ENCODE peak calls at places on chromosomes 7 and 10, in four cellular contexts. W is HepG2, Y is GM12878, T is K562. C is an unnamed sample.

GRCh38 chr10:128128582-128128981 is 2.4 kb upstream of the MKI67 start:
- DNase-seq in Y (no peak), T (no peak), W (no peak), C (no peak)

GRCh38 chr7:96786998-96787395 is 77.4 kb upstream of the SEM1 start:
- DNase-seq in T (no peak), W (no peak), Y (no peak), C (no peak)

GRCh38 chr10:955820-956217 is 24.3 kb upstream of the LARP4B start:
- DNase-seq in T (peak; percentile 26), Y (no peak), W (no peak), C (no peak)

GRCh38 chr10:3148041-3148440 is 24.5 kb downstream of the PITRM1 start:
- DNase-seq in W (no peak), T (no peak), Y (no peak), C (no peak)

GRCh38 chr7:70618020-70618551 is 513.9 kb upstream of the GALNT17 start:
- DNase-seq in W (no peak), T (no peak), Y (no peak), C (no peak)

GRCh38 chr7:112370436-112370835 is 79.8 kb upstream of the IFRD1 start:
- DNase-seq in T (no peak), Y (no peak), W (no peak), C (no peak)

GRCh38 chr7:130865408-130866236 is 131.6 kb upstream of the KLF14 start:
- DNase-seq in Y (no peak), T (no peak), W (no peak), C (no peak)

GRCh38 chr10:80487791-80488538 is 33.9 kb downstream of the TSPAN14 start:
- DNase-seq in Y (no peak), W (no peak), T (no peak), C (no peak)

GRCh38 chr7:75611557-75612178 is 119.5 kb downstream of the SPDYE5 start:
- DNase-seq in Y (no peak), W (peak; percentile 86), T (no peak), C (no peak)

GRCh38 chr7:37083311-37084096 is 359.2 kb upstream of the AOAH start:
- DNase-seq in W (no peak), T (no peak), Y (no peak), C (no peak)

GRCh38 chr7:131170440-131171105 is 157.1 kb upstream of the MKLN1 start:
- DNase-seq in Y (no peak), W (no peak), T (no peak), C (no peak)

GRCh38 chr7:35828817-35829216 is 28.0 kb downstream of the SEPTIN7 start:
- DNase-seq in W (no peak), T (no peak), Y (no peak), C (no peak)

GRCh38 chr10:119250641-119251314 is 43.4 kb downstream of the GRK5 start:
- DNase-seq in T (no peak), W (no peak), Y (no peak), C (no peak)

GRCh38 chr10:78207216-78207615 is 173.6 kb downstream of the RPS24 start:
- DNase-seq in T (no peak), Y (peak; percentile 7), W (no peak), C (no peak)

GRCh38 chr10:11468126-11468742 is 143.2 kb downstream of the USP6NL start:
- DNase-seq in W (no peak), T (no peak), Y (no peak), C (no peak)

GRCh38 chr7:191105-192034 is 1.0 kb upstream of the FAM20C start:
- DNase-seq in T (no peak), W (no peak), Y (no peak), C (peak; percentile 33)

GRCh38 chr7:127245582-127245981 is 7.2 kb downstream of the GRM8 start:
- DNase-seq in T (no peak), Y (no peak), W (no peak), C (no peak)

GRCh38 chr10:37754538-37755323 is 102.7 kb downstream of the ZNF248 start:
- DNase-seq in T (peak; percentile 11), W (peak; percentile 64), Y (no peak), C (peak; percentile 10)

GRCh38 chr10:4316166-4316810 is 509.7 kb upstream of the AKR1E2 start:
- DNase-seq in W (no peak), Y (no peak), T (no peak), C (no peak)

GRCh38 chr7:47416454-47417121 is 165.3 kb downstream of the TNS3 start:
- DNase-seq in Y (no peak), W (no peak), T (no peak), C (no peak)

GRCh38 chr10:119412244-119412750 is 130.2 kb downstream of the RGS10 start:
- DNase-seq in T (no peak), W (no peak), Y (no peak), C (no peak)

GRCh38 chr10:62961951-62962523 is 145.9 kb upstream of the EGR2 start:
- DNase-seq in Y (no peak), T (no peak), W (no peak), C (no peak)

GRCh38 chr10:5964736-5965135 is 12.6 kb downstream of the IL15RA start:
- DNase-seq in T (no peak), W (no peak), Y (no peak), C (no peak)

GRCh38 chr7:118648002-118648401 is 423.5 kb downstream of the ANKRD7 start:
- DNase-seq in W (no peak), T (no peak), Y (no peak), C (no peak)

GRCh38 chr7:134449596-134450194 is 9.2 kb downstream of the AKR1B1 start:
- DNase-seq in T (no peak), W (no peak), Y (no peak), C (no peak)

GRCh38 chr7:22779697-22780096 is 43.0 kb downstream of the TOMM7 start:
- DNase-seq in W (no peak), T (no peak), Y (no peak), C (no peak)

GRCh38 chr10:71539564-71540118 is 142.9 kb downstream of the CDH23 start:
- DNase-seq in W (no peak), Y (no peak), T (no peak), C (no peak)

GRCh38 chr10:71542476-71542875 is 145.8 kb downstream of the CDH23 start:
- DNase-seq in T (no peak), W (no peak), Y (no peak), C (no peak)

GRCh38 chr10:71534552-71535158 is 137.9 kb downstream of the CDH23 start:
- DNase-seq in T (no peak), Y (no peak), W (no peak), C (no peak)

GRCh38 chr10:71536332-71536731 is 139.6 kb downstream of the CDH23 start:
- DNase-seq in W (no peak), Y (no peak), T (no peak), C (no peak)

DNA sequence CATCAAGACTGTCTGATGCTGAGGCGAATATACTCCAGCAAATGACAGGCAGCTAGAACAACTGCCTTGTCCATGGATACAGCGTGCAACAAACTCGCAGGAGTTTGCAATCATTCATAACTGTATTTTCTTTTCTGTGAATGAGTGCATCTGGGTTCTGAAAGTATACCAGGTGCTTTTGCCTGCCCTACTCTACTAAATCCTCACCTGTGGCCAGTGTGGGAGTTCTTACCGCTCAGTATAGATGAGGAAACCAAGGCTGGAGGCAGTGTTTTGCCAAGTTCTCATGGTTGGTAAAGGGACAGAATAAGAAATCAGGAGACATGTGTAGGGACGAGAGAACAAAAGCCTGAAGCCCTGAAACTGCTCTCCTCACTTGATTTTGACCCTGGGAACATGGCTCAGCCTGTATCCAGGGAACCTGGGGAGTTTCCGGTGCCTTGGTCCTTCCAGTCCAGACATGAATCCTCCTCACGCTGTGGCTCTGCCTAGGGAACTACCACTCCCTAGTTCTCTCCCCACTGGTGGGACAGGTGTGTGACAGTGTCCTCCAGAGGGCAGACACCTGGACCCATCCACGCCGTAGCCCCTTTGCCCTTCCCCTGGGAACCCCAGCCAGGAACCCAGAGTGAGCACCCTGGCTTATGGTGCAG is 142.0 kb downstream of the CDH23 start:
- DNase-seq in W (no peak), Y (no peak), T (no peak), C (no peak)
- TF ChIP-seq FOXK2 in W (no peak), Y (no peak), T (no peak), C (no peak)

GRCh38 chr7:12519682-12520009 is 50.9 kb upstream of the SCIN start:
- DNase-seq in Y (no peak), T (no peak), W (no peak), C (no peak)

GRCh38 chr7:12517451-12517850 is 53.1 kb upstream of the SCIN start:
- DNase-seq in W (no peak), Y (no peak), T (no peak), C (no peak)

GRCh38 chr7:12524794-12525386 is 45.6 kb upstream of the SCIN start:
- DNase-seq in W (peak; percentile 33), Y (peak; percentile 2), T (peak; percentile 20), C (peak; percentile 12)

DNA sequence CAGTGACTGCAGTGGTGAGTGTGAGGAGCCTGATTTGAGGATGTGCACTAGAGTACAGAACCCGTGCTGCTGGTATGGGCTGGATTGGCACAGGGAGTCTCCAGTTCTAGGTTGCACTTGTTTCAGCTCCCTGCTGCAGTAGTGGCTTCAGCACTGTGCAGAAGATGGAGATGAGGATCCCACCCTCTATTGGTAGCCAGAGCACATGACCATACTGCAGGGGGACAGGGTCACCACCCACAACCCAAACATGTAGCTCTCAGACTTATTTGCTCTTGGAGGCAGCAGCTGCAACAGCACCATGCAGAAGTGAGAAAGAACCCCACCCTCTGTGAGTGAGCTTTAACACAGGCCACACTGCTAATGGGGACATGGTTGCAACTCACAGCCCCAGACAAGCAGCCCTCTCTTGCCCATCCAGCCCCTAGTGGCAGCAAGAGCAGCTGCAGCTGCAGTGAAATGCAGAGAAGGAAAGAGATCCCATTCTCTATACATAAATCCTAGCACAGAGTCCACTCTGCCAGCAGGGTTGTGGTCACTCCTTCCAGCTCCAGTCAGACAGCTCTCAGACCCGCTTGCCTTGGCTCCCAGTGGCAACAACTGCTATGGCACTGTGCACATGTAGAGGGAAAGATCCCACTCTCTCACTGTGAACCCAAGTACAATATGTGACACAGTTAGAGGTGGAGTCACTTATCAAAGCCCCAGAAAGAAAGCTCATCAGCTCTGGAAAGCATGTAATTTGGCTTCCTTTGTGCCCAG is 51.4 kb upstream of the SCIN start:
- DNase-seq in Y (no peak), W (peak; percentile 34), T (peak; percentile 18), C (peak; percentile 47)
- TF ChIP-seq TARDBP in Y (no peak), W (no peak), T (no peak), C (no peak)

GRCh38 chr7:9189683-9190082 is 756.3 kb downstream of the NXPH1 start:
- DNase-seq in W (no peak), Y (no peak), T (no peak), C (no peak)

DNA sequence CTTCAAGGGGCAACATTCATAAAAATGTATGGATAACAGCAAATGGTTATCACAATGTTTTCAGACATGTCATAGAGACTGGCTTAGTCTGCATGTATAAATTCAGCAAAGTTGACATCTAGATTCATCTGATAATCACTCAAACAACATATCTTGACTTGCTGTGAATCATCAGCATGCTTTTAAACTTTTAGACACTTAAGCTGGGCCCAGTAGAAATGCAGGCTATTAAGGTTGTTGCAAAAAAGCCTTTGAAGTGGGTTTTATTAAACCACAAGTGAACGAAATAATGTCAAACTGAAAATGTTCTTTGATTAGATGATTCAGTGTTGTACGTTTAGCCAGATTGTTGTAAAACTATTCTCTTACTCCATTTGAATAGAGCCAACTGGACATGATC is 759.6 kb downstream of the NXPH1 start:
- DNase-seq in T (no peak), W (no peak), Y (no peak), C (no peak)
- TF ChIP-seq FOXK2 in T (no peak), W (no peak), Y (no peak), C (no peak)

DNA sequence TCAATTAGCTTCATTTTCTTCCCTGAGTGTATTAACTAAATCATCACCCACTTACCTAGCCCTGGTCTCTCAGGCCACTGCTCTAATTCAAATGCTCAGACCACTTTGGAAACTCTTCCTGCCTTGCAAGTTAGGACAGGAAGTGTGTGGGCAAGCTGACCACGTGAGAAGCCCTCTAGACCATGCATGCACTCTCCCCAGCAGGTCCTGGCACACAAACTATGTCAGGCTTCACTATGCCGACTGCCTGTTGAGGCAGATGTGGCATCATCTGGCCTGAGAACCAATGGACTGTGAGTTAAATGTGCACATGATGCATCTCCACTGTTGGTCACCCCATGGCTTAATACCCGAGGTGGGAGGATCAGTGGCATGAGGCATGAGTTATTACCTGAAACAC is 439.6 kb downstream of the GRID1 start:
- DNase-seq in Y (peak; percentile 30), T (no peak), W (no peak), C (no peak)
- TF ChIP-seq TARDBP in Y (no peak), T (no peak), W (no peak), C (no peak)

C was measured in HEK293T.